ENCODE peak calls at places on chromosomes 3 and 15, in seven cellular contexts. C, M, A, W, K, S and T are unnamed samples. For H3K4me1, the result is how much of the 10 kb centered on the place peaks cover.

GRCh38 chr15:98859149-98859548 is 148.4 kb downstream of the PGPEP1L start:
- DNase-seq in C (no peak), M (no peak), A (no peak), W (no peak), K (no peak), S (no peak), T (no peak)

GRCh38 chr3:100536093-100536492 is 43.7 kb downstream of the TMEM45A start:
- DNase-seq in C (peak), M (no peak), A (no peak), W (no peak), K (no peak), S (no peak), T (no peak)

GRCh38 chr3:146280859-146281258 is 30.0 kb upstream of the PLSCR4 start:
- DNase-seq in C (no peak), M (no peak), A (no peak), W (no peak), K (no peak), S (no peak), T (no peak)

GRCh38 chr3:13536832-13537231 is 12.1 kb upstream of the FBLN2 start:
- DNase-seq in C (peak), M (no peak), A (peak), W (no peak), K (no peak), S (no peak), T (no peak)

GRCh38 chr3:197352382-197352781 is 54.0 kb upstream of the DLG1 start:
- DNase-seq in C (peak), M (peak), A (no peak), W (no peak), K (peak), S (no peak), T (no peak)

GRCh38 chr3:60839242-60839641 is 412.0 kb downstream of the FHIT start:
- DNase-seq in C (peak), M (no peak), A (no peak), W (no peak), K (no peak), S (no peak), T (no peak)

GRCh38 chr15:90463381-90463780 is 66.3 kb upstream of the CRTC3 start:
- DNase-seq in C (peak), M (no peak), A (no peak), W (no peak), K (no peak), S (no peak), T (no peak)

GRCh38 chr3:139235192-139235591 is 108.6 kb upstream of the MRPS22 start:
- DNase-seq in C (no peak), M (no peak), A (no peak), W (no peak), K (no peak), S (no peak), T (no peak)

GRCh38 chr3:158097571-158098553 is 8.4 kb downstream of the SHOX2 start:
- DNase-seq in C (peak), M (no peak), A (peak), W (no peak), K (no peak), S (peak), T (peak)

GRCh38 chr3:29335438-29335837 is 54.6 kb downstream of the RBMS3 start:
- DNase-seq in C (peak), M (peak), A (no peak), W (no peak), K (peak), S (no peak), T (no peak)

GRCh38 chr3:72494076-72495000 is 353.9 kb downstream of the SHQ1 start:
- DNase-seq in C (no peak), M (no peak), A (no peak), W (no peak), K (no peak), S (no peak), T (no peak)

GRCh38 chr3:72490688-72491430 is 357.4 kb downstream of the SHQ1 start:
- DNase-seq in C (no peak), M (no peak), A (no peak), W (no peak), K (no peak), S (no peak), T (no peak)

GRCh38 chr3:72489916-72490315 is 358.3 kb downstream of the SHQ1 start:
- DNase-seq in C (no peak), M (no peak), A (no peak), W (no peak), K (no peak), S (no peak), T (no peak)

GRCh38 chr3:72488736-72489030 is 359.6 kb downstream of the SHQ1 start:
- DNase-seq in C (peak), M (no peak), A (no peak), W (no peak), K (no peak), S (no peak), T (no peak)

GRCh38 chr3:72492240-72492639 is 356.0 kb downstream of the SHQ1 start:
- DNase-seq in C (peak), M (peak), A (no peak), W (no peak), K (peak), S (no peak), T (no peak)
- H3K27ac ChIP-seq in C (no peak), M (no peak), A (no peak), W (no peak), K (no peak), S (no peak), T (no peak)

DNA sequence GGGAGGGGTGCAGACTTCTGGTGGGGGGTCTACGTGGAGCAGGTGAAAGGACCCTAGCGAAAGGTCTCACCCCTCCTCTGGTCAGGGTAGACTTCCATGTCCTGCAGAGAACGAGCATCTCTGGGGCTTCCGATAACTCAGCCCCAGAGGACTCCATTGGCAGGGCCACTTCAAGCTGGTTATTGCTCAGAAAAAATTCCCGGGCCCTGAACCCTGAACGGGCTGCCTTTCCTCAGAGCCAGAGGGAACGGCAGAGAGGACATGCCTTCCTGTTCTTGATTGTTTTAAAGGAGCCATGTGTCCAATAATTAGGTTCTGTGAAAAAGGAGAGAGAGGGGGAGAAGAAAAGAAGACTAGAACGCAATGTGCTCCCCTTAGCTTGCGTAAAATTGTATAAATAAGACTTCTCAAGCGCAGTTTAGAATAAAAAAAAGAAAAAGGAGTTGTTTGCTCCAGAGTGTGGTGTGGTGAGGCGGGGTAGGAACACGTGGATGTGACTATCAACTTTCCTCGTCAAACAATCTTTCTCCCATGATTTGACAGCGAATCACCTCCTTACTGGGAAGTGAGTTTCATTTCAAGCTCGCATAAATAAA is 193.4 kb upstream of the UBE2E1 start:
- DNase-seq in C (peak), M (no peak), A (no peak), W (no peak), K (no peak), S (peak), T (no peak)
- H3K4me1 ChIP-seq in C (under half), M (under half), A (under half), W (under half), K (under half), S (under half), T (under half)

GRCh38 chr3:23041918-23042696 is 161.0 kb upstream of the UBE2E2 start:
- DNase-seq in C (peak), M (no peak), A (no peak), W (no peak), K (no peak), S (no peak), T (no peak)
- H3K27ac ChIP-seq in C (peak), M (no peak), A (no peak), W (peak), K (no peak), S (no peak), T (no peak)

DNA sequence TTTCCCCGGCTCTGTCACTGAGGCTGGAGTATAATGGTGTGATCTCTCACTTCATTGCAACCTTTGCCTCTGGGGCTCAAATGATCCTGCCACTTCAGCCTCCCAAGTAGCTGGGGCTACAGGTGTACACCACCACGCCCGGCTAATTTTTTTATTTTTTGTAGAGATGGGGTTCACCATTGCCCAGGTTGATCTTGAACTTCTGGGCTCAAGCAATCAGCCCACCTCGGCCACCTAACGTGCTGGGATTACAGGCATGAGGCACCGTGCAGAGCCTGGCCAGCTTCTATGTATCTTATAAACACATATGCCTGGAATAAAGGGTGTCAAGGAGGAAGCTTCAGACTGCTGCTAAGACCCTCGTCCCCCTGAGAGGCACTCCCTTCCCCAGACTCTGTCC is 4.2 kb downstream of the ZNF589 start:
- DNase-seq in C (no peak), M (no peak), A (no peak), W (no peak), K (peak), S (no peak), T (no peak)
- H3K4me1 ChIP-seq in C (under half), M (under half), A (under half), W (under half), K (under half), S (half or more), T (under half)

GRCh38 chr3:187025656-187026320 is 95.5 kb downstream of the ST6GAL1 start:
- DNase-seq in C (no peak), M (no peak), A (no peak), W (no peak), K (no peak), S (peak), T (no peak)
- H3K27ac ChIP-seq in C (no peak), M (no peak), A (no peak), W (peak), K (no peak), S (peak), T (peak)

GRCh38 chr15:38084289-38084688 is 149.8 kb downstream of the TMCO5A start:
- DNase-seq in C (peak), M (no peak), A (no peak), W (no peak), K (no peak), S (no peak), T (no peak)

GRCh38 chr15:38088971-38089370 is 154.5 kb downstream of the TMCO5A start:
- DNase-seq in C (no peak), M (no peak), A (no peak), W (no peak), K (no peak), S (no peak), T (no peak)

GRCh38 chr15:38090223-38090622 is 155.8 kb downstream of the TMCO5A start:
- DNase-seq in C (no peak), M (no peak), A (no peak), W (no peak), K (no peak), S (no peak), T (no peak)

GRCh38 chr15:38085104-38085503 is 150.7 kb downstream of the TMCO5A start:
- DNase-seq in C (no peak), M (no peak), A (no peak), W (no peak), K (no peak), S (peak), T (no peak)

DNA sequence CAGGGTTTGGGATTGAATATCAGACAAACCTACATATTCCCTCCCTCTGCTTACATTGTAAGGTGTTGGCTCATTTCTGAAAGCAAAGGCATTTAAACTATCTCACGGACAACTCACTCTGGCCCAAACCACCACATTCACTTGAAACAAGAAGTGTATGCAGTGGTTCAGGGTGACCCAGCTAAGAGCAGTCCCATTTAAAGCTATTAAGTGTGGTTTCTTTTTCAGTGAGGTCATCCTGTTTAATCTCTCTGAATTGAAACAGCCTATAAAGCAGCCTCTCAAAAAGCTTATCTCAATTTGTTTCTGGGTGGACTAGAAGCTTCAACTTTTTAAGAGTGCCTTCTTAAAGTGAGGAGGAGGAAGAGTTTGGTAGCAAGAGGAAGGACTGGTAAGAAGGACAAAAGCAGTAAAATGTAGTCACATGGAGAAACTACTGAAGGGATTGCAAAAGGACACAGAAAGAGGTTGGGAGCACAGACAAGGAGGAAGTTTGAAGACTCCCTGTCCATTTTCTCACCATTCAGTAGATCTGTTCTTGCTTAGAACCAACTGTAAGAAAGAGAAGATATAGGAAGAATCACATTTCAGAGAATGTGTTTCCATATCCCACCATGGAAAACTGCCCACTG is 151.6 kb downstream of the TMCO5A start:
- DNase-seq in C (no peak), M (no peak), A (no peak), W (no peak), K (no peak), S (no peak), T (no peak)
- H3K4me1 ChIP-seq in C (under half), M (under half), A (under half), W (under half), K (under half), S (under half), T (under half)